ENCODE peak calls at places on chromosomes 13 and 19, in six cellular contexts. I is HT-29; V is NT2/D1; L is psoas muscle; F is stimulated activated CD8-positive, alpha-beta memory T cell treated with anti-CD3 and anti-CD28 coated beads, Interleukin-2, amount 100 ng/mL, for 1 hour; Q is IMR-90. W is an unnamed sample.

GRCh38 chr13:24624801-24625231 is 55.4 kb upstream of the ATP12A start:
- DNase-seq in I (no peak), V (no peak), L (no peak), F (no peak), Q (no peak), W (no peak)

GRCh38 chr19:1274852-1275259 is 474 bp upstream of the FAM174C start:
- DNase-seq in I (no peak), V (no peak), L (no peak), F (no peak), Q (no peak), W (no peak)

GRCh38 chr19:35704218-35704617 is at the start of gene ZBTB32:
- DNase-seq in I (no peak), V (no peak), L (no peak), F (no peak), Q (peak), W (no peak)

GRCh38 chr19:21482863-21483276 is 22.5 kb upstream of the ZNF429 start:
- DNase-seq in I (no peak), V (peak), L (peak), F (peak), Q (no peak), W (peak)

GRCh38 chr19:14440049-14440448 is 6.9 kb downstream of the PKN1 start:
- DNase-seq in I (no peak), V (no peak), L (peak), F (peak), Q (no peak), W (no peak)

GRCh38 chr13:24313449-24313848 is 4.1 kb downstream of the C1QTNF9 start:
- DNase-seq in I (peak), V (no peak), L (no peak), F (no peak), Q (peak), W (peak)

GRCh38 chr19:40398417-40399056 is 8.6 kb upstream of the HIPK4 start:
- DNase-seq in I (no peak), V (peak), L (no peak), F (peak), Q (no peak), W (no peak)

GRCh38 chr19:8577247-8577646 is at the start of gene MYO1F:
- DNase-seq in I (no peak), V (no peak), L (peak), F (no peak), Q (no peak), W (no peak)

GRCh38 chr19:516884-517424 is 9.7 kb downstream of the TPGS1 start:
- DNase-seq in I (no peak), V (no peak), L (no peak), F (no peak), Q (no peak), W (no peak)

GRCh38 chr13:98528663-98529064 is 48.2 kb downstream of the STK24 start:
- DNase-seq in I (no peak), V (no peak), L (no peak), F (no peak), Q (peak), W (no peak)

W was measured in T47D.